ENCODE peak calls at places on chromosomes 2 and 18, in six cellular contexts. J is H9, D is mesenchymal stem cell, P is IMR-90, F is mesendoderm, T is trophoblast cell. K is an unnamed sample.

GRCh38 chr18:22913861-22914260 is 19.3 kb upstream of the RBBP8 start:
- DNase-seq in J (peak), D (no peak), P (no peak), F (peak), T (peak), K (no peak)

GRCh38 chr2:8378016-8378810 is 303.6 kb upstream of the ID2 start:
- DNase-seq in J (no peak), D (no peak), P (no peak), F (no peak), T (no peak), K (no peak)

GRCh38 chr2:217471329-217471728 is 531.5 kb downstream of the TNS1 start:
- DNase-seq in J (no peak), D (no peak), P (peak), F (no peak), T (no peak), K (no peak)

GRCh38 chr2:234099266-234099665 is 48.8 kb downstream of the SPP2 start:
- DNase-seq in J (no peak), D (no peak), P (no peak), F (no peak), T (no peak), K (no peak)

GRCh38 chr18:43627833-43628370 is 350.6 kb upstream of the SYT4 start:
- DNase-seq in J (no peak), D (no peak), P (no peak), F (peak), T (no peak), K (no peak)

GRCh38 chr2:46690825-46691224 is 211.5 kb downstream of the TMEM247 start:
- DNase-seq in J (no peak), D (peak), P (peak), F (no peak), T (peak), K (no peak)

GRCh38 chr2:195322324-195322723 is 334.7 kb upstream of the SLC39A10 start:
- DNase-seq in J (no peak), D (no peak), P (no peak), F (no peak), T (no peak), K (no peak)

GRCh38 chr2:129847043-129847442 is 132.4 kb upstream of the RAB6C start:
- DNase-seq in J (no peak), D (no peak), P (no peak), F (no peak), T (no peak), K (no peak)

GRCh38 chr2:11963966-11964365 is 217.5 kb downstream of the LPIN1 start:
- DNase-seq in J (no peak), D (no peak), P (no peak), F (no peak), T (no peak), K (no peak)

GRCh38 chr2:183807870-183808269 is 683.6 kb downstream of the NUP35 start:
- DNase-seq in J (no peak), D (no peak), P (no peak), F (no peak), T (no peak), K (no peak)

GRCh38 chr2:127614731-127615130 is 31.2 kb upstream of the GPR17 start:
- DNase-seq in J (no peak), D (no peak), P (peak), F (no peak), T (peak), K (no peak)

GRCh38 chr2:130310881-130311280 is 31.8 kb upstream of the IMP4 start:
- DNase-seq in J (no peak), D (no peak), P (no peak), F (no peak), T (no peak), K (no peak)

GRCh38 chr2:86747708-86748627 is 27.9 kb downstream of the RMND5A start:
- DNase-seq in J (no peak), D (peak), P (peak), F (peak), T (no peak), K (no peak)

GRCh38 chr2:98899041-98899702 is 36.9 kb downstream of the CRACDL start:
- DNase-seq in J (no peak), D (no peak), P (no peak), F (no peak), T (peak), K (no peak)

GRCh38 chr2:234745347-234745746 is 206.5 kb upstream of the SH3BP4 start:
- DNase-seq in J (no peak), D (no peak), P (no peak), F (peak), T (no peak), K (no peak)

GRCh38 chr2:9637330-9637729 is 6.5 kb upstream of the YWHAQ start:
- DNase-seq in J (no peak), D (no peak), P (peak), F (peak), T (no peak), K (no peak)

GRCh38 chr2:68832161-68832869 is 38.9 kb downstream of the BMP10 start:
- DNase-seq in J (no peak), D (peak), P (peak), F (no peak), T (peak), K (no peak)

GRCh38 chr2:216536725-216537124 is 38.1 kb downstream of the RPL37A start:
- DNase-seq in J (no peak), D (peak), P (peak), F (no peak), T (no peak), K (no peak)

GRCh38 chr2:233354500-233354924 is 218 bp downstream of the DGKD start:
- DNase-seq in J (no peak), D (no peak), P (no peak), F (no peak), T (no peak), K (no peak)

GRCh38 chr2:221571108-221571390 is 1.1 kb downstream of the EPHA4 start:
- DNase-seq in J (peak), D (peak), P (peak), F (no peak), T (no peak), K (no peak)

GRCh38 chr2:138403431-138403927 is 98.1 kb upstream of the SPOPL start:
- DNase-seq in J (no peak), D (no peak), P (no peak), F (no peak), T (no peak), K (no peak)

GRCh38 chr2:47360937-47361336 is 42.0 kb upstream of the MSH2 start:
- DNase-seq in J (no peak), D (peak), P (peak), F (no peak), T (no peak), K (no peak)

GRCh38 chr2:126370208-126370607 is 285.8 kb upstream of the GYPC start:
- DNase-seq in J (no peak), D (peak), P (no peak), F (no peak), T (no peak), K (no peak)

GRCh38 chr2:217108086-217108485 is 248.2 kb upstream of the TNP1 start:
- DNase-seq in J (no peak), D (no peak), P (no peak), F (no peak), T (no peak), K (no peak)

GRCh38 chr2:45626387-45627010 is 15.4 kb upstream of the SRBD1 start:
- DNase-seq in J (no peak), D (no peak), P (no peak), F (no peak), T (no peak), K (no peak)

GRCh38 chr2:152609699-152610098 is 107.6 kb downstream of the PRPF40A start:
- DNase-seq in J (no peak), D (no peak), P (no peak), F (no peak), T (no peak), K (no peak)

GRCh38 chr2:181828122-181828705 is 63.3 kb upstream of the ITPRID2 start:
- DNase-seq in J (no peak), D (no peak), P (no peak), F (no peak), T (no peak), K (no peak)

GRCh38 chr18:71598374-71598773 is 945.8 kb downstream of the CBLN2 start:
- DNase-seq in J (no peak), D (no peak), P (no peak), F (no peak), T (no peak), K (no peak)

GRCh38 chr2:120775801-120776589 is 40.3 kb downstream of the GLI2 start:
- DNase-seq in J (no peak), D (no peak), P (no peak), F (no peak), T (no peak), K (no peak)
- H2BK5ac ChIP-seq in J (no peak), D (no peak), P (peak), F (no peak), T (no peak), K (no peak)

GRCh38 chr2:205494856-205495255 is 187.4 kb upstream of the NRP2 start:
- DNase-seq in J (no peak), D (no peak), P (peak), F (no peak), T (no peak), K (no peak)
- H2BK5ac ChIP-seq in J (no peak), D (no peak), P (peak), F (no peak), T (no peak), K (no peak)

GRCh38 chr2:16335606-16335930 is 330.1 kb downstream of the CYRIA start:
- DNase-seq in J (no peak), D (no peak), P (no peak), F (no peak), T (no peak), K (no peak)

GRCh38 chr2:16335947-16336346 is 329.7 kb downstream of the CYRIA start:
- DNase-seq in J (no peak), D (no peak), P (no peak), F (no peak), T (no peak), K (no peak)

GRCh38 chr2:16336491-16336890 is 329.1 kb downstream of the CYRIA start:
- DNase-seq in J (no peak), D (no peak), P (no peak), F (no peak), T (no peak), K (no peak)

GRCh38 chr2:16338026-16338425 is 327.6 kb downstream of the CYRIA start:
- DNase-seq in J (no peak), D (no peak), P (no peak), F (no peak), T (no peak), K (no peak)

DNA sequence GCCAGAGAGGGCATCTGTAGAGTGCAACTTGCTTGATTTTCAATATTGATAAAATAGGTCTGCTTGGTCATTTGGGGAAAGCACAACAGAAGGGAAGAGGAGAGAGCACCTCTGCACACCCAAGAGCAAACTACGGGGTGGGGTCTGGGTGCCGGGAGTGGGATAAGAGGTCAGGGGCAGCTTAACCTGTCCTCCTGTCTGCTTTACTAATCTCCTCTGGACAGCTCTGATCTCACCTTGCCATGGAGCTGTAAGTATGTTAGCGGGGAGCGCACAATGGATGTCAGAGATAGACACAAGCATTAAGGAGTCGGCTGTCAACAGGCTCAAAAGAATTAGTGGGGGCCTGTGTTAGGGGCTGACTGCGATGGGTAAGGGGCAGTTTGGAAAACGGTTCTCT is 328.7 kb downstream of the CYRIA start:
- DNase-seq in J (no peak), D (no peak), P (no peak), F (no peak), T (no peak), K (no peak)
- H2BK5ac ChIP-seq in J (no peak), D (no peak), P (no peak), F (no peak), T (no peak), K (no peak)

DNA sequence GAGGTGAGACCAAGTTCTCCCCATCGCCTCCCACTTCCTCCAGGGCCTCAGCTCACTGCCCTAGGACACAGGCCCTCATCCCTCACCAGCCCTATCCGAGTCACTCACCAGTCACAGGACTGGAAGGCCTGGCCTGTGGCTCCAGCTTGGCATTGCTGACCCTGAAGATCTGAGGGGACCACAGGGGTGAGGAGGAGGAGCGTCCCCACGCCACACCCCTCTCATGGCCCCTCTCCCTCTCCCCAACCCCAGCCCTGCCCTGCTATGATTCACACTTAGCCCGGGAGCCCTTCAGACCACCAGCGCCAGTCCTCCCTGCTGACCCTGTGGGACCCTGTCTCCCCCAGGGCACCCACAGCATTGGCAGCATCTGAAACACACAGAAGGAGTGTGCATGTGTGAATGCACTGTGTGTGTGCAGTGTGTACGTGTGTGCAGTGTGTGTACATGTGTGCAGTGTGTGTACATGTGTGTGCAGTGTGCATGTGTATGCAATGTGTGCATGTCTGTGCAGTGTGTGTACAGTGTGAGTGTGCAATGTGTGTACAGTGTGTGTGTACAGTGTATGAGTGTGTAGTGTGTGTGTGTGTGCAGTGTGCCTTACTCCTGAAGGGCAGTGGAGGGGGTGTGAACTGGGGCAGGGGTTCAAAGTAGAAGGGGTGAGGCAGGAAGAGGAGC is 29.4 kb upstream of the ANKRD62 start:
- DNase-seq in J (no peak), D (no peak), P (no peak), F (no peak), T (no peak), K (no peak)
- H2BK5ac ChIP-seq in J (no peak), D (no peak), P (no peak), F (no peak), T (no peak), K (peak)

GRCh38 chr2:187528042-187528441 is 26.2 kb downstream of the TFPI start:
- DNase-seq in J (no peak), D (no peak), P (no peak), F (no peak), T (no peak), K (no peak)

GRCh38 chr2:187523325-187523724 is 30.9 kb downstream of the TFPI start:
- DNase-seq in J (no peak), D (no peak), P (no peak), F (no peak), T (no peak), K (no peak)

GRCh38 chr2:187526776-187527175 is 27.5 kb downstream of the TFPI start:
- DNase-seq in J (no peak), D (no peak), P (no peak), F (peak), T (no peak), K (no peak)

GRCh38 chr2:187527262-187527661 is 27.0 kb downstream of the TFPI start:
- DNase-seq in J (no peak), D (peak), P (peak), F (peak), T (no peak), K (no peak)

GRCh38 chr2:187525164-187525900 is 28.9 kb downstream of the TFPI start:
- DNase-seq in J (no peak), D (no peak), P (no peak), F (no peak), T (no peak), K (no peak)
- H2BK5ac ChIP-seq in J (no peak), D (no peak), P (peak), F (no peak), T (no peak), K (no peak)

GRCh38 chr2:218829868-218830451 is 1.6 kb downstream of the PRKAG3 start:
- DNase-seq in J (no peak), D (no peak), P (no peak), F (no peak), T (no peak), K (no peak)
- H2BK5ac ChIP-seq in J (no peak), D (no peak), P (no peak), F (no peak), T (no peak), K (no peak)

GRCh38 chr2:170928036-170928823 is 823 bp upstream of the GORASP2 start:
- DNase-seq in J (peak), D (no peak), P (peak), F (peak), T (peak), K (no peak)
- H2BK5ac ChIP-seq in J (peak), D (no peak), P (peak), F (peak), T (peak), K (no peak)

DNA sequence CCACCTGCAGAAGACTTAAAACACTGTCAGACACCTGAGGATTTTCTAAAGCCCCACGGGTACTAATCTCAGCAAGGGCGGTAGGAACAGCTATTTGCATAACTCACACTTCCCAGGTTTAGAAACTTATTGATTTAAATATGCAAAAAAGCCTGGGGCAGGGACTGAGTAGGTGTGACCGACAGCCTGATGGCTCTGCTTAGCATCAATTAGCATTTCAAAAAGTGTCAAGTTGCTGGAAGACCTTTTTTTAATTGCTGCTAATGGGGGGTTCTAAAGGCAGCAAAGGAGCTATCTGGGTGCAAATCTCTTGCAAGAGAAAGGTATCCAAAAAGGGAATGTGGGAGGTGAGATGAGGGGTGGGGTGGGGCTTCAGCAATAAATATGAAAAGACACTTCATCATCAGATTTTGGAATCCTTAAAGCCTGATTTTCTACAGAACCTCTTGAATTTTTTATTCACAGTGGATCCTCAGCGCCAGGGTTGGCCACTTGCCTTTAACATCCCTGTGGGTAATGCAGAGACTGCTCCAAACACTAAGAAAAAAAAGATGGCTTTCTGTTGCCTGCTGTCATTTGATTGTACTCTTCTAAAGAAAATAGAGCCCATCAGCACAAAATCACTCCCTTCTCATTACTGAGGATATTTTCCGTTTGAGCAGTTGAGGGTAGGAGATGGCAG is 121.1 kb upstream of the RMP24 start:
- DNase-seq in J (peak), D (no peak), P (no peak), F (peak), T (no peak), K (no peak)
- H2BK5ac ChIP-seq in J (peak), D (no peak), P (no peak), F (no peak), T (no peak), K (no peak)